ENCODE peak calls at places on chromosomes 4 and X, in seven cellular contexts. H is vagina, J is HL-60, K is thoracic aorta, Q is tibial nerve, M is psoas muscle, W is fibroblast of pulmonary artery. U is an unnamed sample.

GRCh38 chrX:40871385-40872082 is 136.2 kb upstream of the MED14 start:
- DNase-seq in H (no peak), J (no peak), K (no peak), Q (no peak), M (no peak), W (peak; percentile 28), U (peak; percentile 50)

GRCh38 chrX:64394874-64395567 is at the start of gene MTMR8:
- DNase-seq in H (no peak), J (peak; percentile 76), K (peak; percentile 18), Q (peak; percentile 65), M (peak; percentile 82), W (peak; percentile 4), U (peak; percentile 0)

GRCh38 chr4:2995546-2996265 is 32.3 kb downstream of the GRK4 start:
- DNase-seq in H (no peak), J (no peak), K (no peak), Q (no peak), M (no peak), W (peak; percentile 5), U (no peak)

GRCh38 chr4:48654015-48654664 is 125.9 kb downstream of the FRYL start:
- DNase-seq in H (no peak), J (no peak), K (no peak), Q (no peak), M (no peak), W (peak; percentile 31), U (peak; percentile 33)

GRCh38 chrX:141341743-141342142 is 99.4 kb upstream of the SPANXC start:
- DNase-seq in H (no peak), J (no peak), K (no peak), Q (no peak), M (no peak), W (no peak), U (no peak)

GRCh38 chr4:573122-573892 is 2.8 kb downstream of the TMEM271 start:
- DNase-seq in H (no peak), J (no peak), K (no peak), Q (no peak), M (no peak), W (no peak), U (no peak)

GRCh38 chr4:1109898-1110506 is 3.4 kb downstream of the RNF212 start:
- DNase-seq in H (no peak), J (no peak), K (no peak), Q (no peak), M (no peak), W (no peak), U (no peak)

GRCh38 chr4:48212165-48212564 is 57.5 kb downstream of the TEC start:
- DNase-seq in H (no peak), J (peak; percentile 82), K (no peak), Q (no peak), M (no peak), W (no peak), U (no peak)

GRCh38 chrX:110026099-110026844 is 23.4 kb downstream of the TMEM164 start:
- DNase-seq in H (no peak), J (no peak), K (no peak), Q (no peak), M (no peak), W (no peak), U (peak; percentile 28)

GRCh38 chrX:69285401-69285871 is 120.2 kb upstream of the PJA1 start:
- DNase-seq in H (no peak), J (no peak), K (no peak), Q (peak; percentile 9), M (peak; percentile 66), W (peak; percentile 11), U (no peak)

GRCh38 chr4:81454498-81454897 is 17.2 kb downstream of the RASGEF1B start:
- DNase-seq in H (no peak), J (peak; percentile 5), K (no peak), Q (no peak), M (no peak), W (no peak), U (no peak)

GRCh38 chrX:19034025-19034424 is 50.1 kb upstream of the PHKA2 start:
- DNase-seq in H (no peak), J (no peak), K (no peak), Q (no peak), M (no peak), W (no peak), U (no peak)

GRCh38 chr4:54941994-54942552 is 183.3 kb downstream of the KDR start:
- DNase-seq in H (no peak), J (peak; percentile 28), K (no peak), Q (no peak), M (no peak), W (peak; percentile 50), U (no peak)

GRCh38 chr4:94444771-94445170 is 7.0 kb upstream of the PDLIM5 start:
- DNase-seq in H (no peak), J (no peak), K (no peak), Q (no peak), M (no peak), W (no peak), U (no peak)

GRCh38 chrX:2262679-2263055 is 238.1 kb downstream of the DHRSX start:
- DNase-seq in H (no peak), J (no peak), K (no peak), Q (no peak), M (no peak), W (no peak), U (no peak)

GRCh38 chrX:119468930-119469635 is 839 bp downstream of the SLC25A5 start:
- DNase-seq in H (no peak), J (peak; percentile 79), K (peak; percentile 64), Q (peak; percentile 82), M (peak; percentile 94), W (peak; percentile 81), U (peak; percentile 81)

GRCh38 chr4:188754372-188755002 is 615.2 kb downstream of the TRIML1 start:
- DNase-seq in H (no peak), J (no peak), K (no peak), Q (no peak), M (no peak), W (no peak), U (no peak)

GRCh38 chr4:144176476-144176875 is 36.0 kb upstream of the GYPA start:
- DNase-seq in H (no peak), J (no peak), K (no peak), Q (no peak), M (no peak), W (peak; percentile 15), U (peak; percentile 71)

GRCh38 chrX:81662381-81662780 is 460.5 kb downstream of the SH3BGRL start:
- DNase-seq in H (no peak), J (no peak), K (no peak), Q (no peak), M (no peak), W (no peak), U (no peak)

GRCh38 chr4:7985891-7986441 is 46.3 kb upstream of the AFAP1 start:
- DNase-seq in H (no peak), J (no peak), K (no peak), Q (no peak), M (no peak), W (peak; percentile 43), U (no peak)
- H3K4me3 ChIP-seq in H (no peak overlapping the region), J (no peak overlapping the region), K (no peak overlapping the region), Q (no peak overlapping the region), M (no peak overlapping the region), W (no peak overlapping the region), U (no peak overlapping the region)

GRCh38 chrX:150765782-150766350 is 72.7 kb downstream of the MTMR1 start:
- DNase-seq in H (no peak), J (no peak), K (no peak), Q (no peak), M (no peak), W (no peak), U (no peak)
- TF ChIP-seq CTCF in H (no peak), J (no peak), K (no peak), Q (no peak), M (no peak), W (no peak), U (no peak)

GRCh38 chr4:160848489-160848888 is 1315.3 kb downstream of the FSTL5 start:
- DNase-seq in H (no peak), J (no peak), K (no peak), Q (no peak), M (no peak), W (no peak), U (no peak)

DNA sequence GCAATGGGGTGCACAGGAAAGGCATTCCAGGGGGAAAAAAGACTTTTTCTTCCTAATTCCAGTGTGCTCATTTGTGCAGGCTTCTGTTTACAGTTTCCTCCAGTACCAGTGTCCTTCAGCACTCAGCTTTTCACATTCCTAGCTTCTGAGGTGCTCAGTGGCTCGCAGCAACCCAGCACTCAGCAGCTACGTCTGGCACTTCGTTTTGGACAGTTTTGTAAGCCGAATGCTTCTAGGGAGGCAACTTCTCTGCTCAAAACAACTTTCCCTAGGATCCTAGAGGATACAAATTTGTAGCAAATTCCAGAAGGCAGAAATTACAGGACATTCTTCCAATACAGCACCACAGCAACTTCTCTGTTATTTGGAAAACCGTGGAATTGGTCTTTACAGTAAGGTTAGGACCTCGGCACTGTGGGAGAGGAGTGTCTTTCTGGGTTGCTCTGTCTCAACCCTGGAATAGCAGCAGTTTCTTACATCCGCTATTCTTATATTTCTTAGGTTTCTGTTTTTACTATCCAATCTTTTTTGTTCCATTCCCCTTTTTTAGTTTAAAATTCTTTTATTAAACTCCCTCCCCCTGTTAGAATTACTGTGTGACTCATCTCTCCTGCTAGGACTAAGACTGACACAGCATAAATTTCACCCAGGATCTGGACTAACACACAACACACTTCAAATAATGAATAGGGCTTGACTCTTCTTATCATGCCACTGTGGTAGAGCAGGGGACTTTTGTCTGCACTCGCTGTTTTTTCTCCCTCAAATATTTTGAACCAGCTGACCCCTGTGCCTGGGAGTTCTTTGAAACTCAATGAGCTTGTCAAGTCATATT is 1314.7 kb downstream of the FSTL5 start:
- DNase-seq in H (no peak), J (no peak), K (no peak), Q (no peak), M (no peak), W (peak; percentile 1), U (peak; percentile 56)
- H3K4me3 ChIP-seq in H (no peak overlapping the region), J (no peak overlapping the region), K (no peak overlapping the region), Q (no peak overlapping the region), M (no peak overlapping the region), W (no peak overlapping the region), U (peak overlapping the region; percentile 28)

GRCh38 chrX:129161108-129161507 is 362.2 kb downstream of the SMARCA1 start:
- DNase-seq in H (no peak), J (no peak), K (no peak), Q (no peak), M (no peak), W (no peak), U (no peak)
- TF ChIP-seq CTCF in H (no peak), J (no peak), K (no peak), Q (no peak), M (no peak), W (no peak), U (no peak)

DNA sequence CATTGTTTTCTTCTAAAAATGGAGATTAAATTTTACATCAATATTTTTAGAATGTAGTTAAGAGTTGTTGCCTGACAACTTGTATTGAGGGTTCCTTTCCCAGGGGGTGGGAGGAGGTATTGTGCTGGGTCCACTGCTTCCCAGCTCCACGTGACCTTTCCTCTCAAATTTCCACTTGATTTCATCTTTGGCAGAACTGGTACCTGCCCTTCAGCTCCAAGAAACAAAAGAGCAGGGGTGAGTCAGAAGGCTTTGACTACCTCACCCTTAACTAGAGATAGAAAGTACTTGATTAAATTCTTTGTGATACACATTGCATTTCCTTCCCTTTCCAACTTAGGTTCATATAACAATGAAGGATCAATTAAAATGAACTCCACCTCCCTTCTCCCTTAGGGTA is 19.7 kb downstream of the TRIM2 start:
- DNase-seq in H (no peak), J (no peak), K (no peak), Q (no peak), M (no peak), W (peak; percentile 46), U (peak; percentile 41)
- H3K4me3 ChIP-seq in H (peak overlapping the region; percentile 56), J (no peak overlapping the region), K (peak overlapping the region; percentile 84), Q (peak overlapping the region; percentile 57), M (peak overlapping the region; percentile 97), W (peak overlapping the region; percentile 67), U (peak overlapping the region; percentile 64)

U was measured in astrocyte of the spinal cord.